ENCODE peak calls at places on chromosomes 11 and 22, in six cellular contexts. J is pancreas; B is psoas muscle; R is CD4-positive, CD25-positive, alpha-beta regulatory T cell; P is neuronal stem cell; I is ovary. L is an unnamed sample. For H3K4me1, the result is how much of the 10 kb centered on the place peaks cover.

GRCh38 chr11:16986434-16987204 is 27.6 kb downstream of the PLEKHA7 start:
- DNase-seq in R (peak), B (no peak), P (no peak), I (peak), J (peak), L (no peak)

GRCh38 chr11:48063424-48063978 is 83.1 kb downstream of the PTPRJ start:
- DNase-seq in R (no peak), J (no peak), I (no peak), P (no peak), B (peak), L (peak)

GRCh38 chr22:48722661-48723060 is 1105.0 kb downstream of the BRD1 start:
- DNase-seq in P (no peak), B (no peak), R (no peak), J (peak), I (no peak), L (no peak)

GRCh38 chr22:19579880-19580279 is 55.7 kb upstream of the CLDN5 start:
- DNase-seq in R (no peak), J (no peak), I (no peak), P (no peak), B (peak), L (no peak)

GRCh38 chr22:29664731-29665130 is 55.1 kb upstream of the CABP7 start:
- DNase-seq in P (no peak), I (no peak), R (no peak), J (no peak), B (no peak), L (peak)

GRCh38 chr11:62664405-62665074 is 470 bp downstream of the C11orf98 start:
- DNase-seq in B (no peak), P (no peak), R (no peak), I (no peak), J (no peak), L (no peak)

GRCh38 chr22:28231423-28231822 is 312.4 kb upstream of the PITPNB start:
- DNase-seq in P (peak), B (no peak), R (no peak), I (no peak), J (no peak), L (peak)

GRCh38 chr22:40512426-40513136 is 123.9 kb downstream of the MRTFA start:
- DNase-seq in B (no peak), I (peak), R (no peak), P (no peak), J (no peak), L (peak)

GRCh38 chr11:111634981-111635705 is 32.9 kb downstream of the SIK2 start:
- DNase-seq in R (no peak), B (no peak), P (no peak), I (no peak), J (no peak), L (no peak)

GRCh38 chr22:50599816-50600454 is 658 bp upstream of the MAPK8IP2 start:
- DNase-seq in J (peak), P (peak), R (peak), B (peak), I (peak), L (peak)

GRCh38 chr11:102553835-102554282 is 23.3 kb upstream of the MMP7 start:
- DNase-seq in I (no peak), J (no peak), R (no peak), B (no peak), P (no peak), L (no peak)

GRCh38 chr11:104873252-104873651 is 25.0 kb downstream of the CASP12 start:
- DNase-seq in P (no peak), R (no peak), J (no peak), B (no peak), I (no peak), L (no peak)

GRCh38 chr11:68314886-68315580 is 2.6 kb downstream of the LRP5 start:
- DNase-seq in B (no peak), P (no peak), J (no peak), R (no peak), I (peak), L (peak)

GRCh38 chr22:26751217-26751616 is 93.8 kb downstream of the MIAT start:
- DNase-seq in J (no peak), I (no peak), R (no peak), B (no peak), P (peak), L (peak)

GRCh38 chr11:18203723-18204122 is 31.1 kb downstream of the MRGPRX4 start:
- DNase-seq in R (no peak), B (no peak), P (peak), I (no peak), J (no peak), L (peak)

GRCh38 chr11:20647976-20648565 is 21.3 kb upstream of the NELL1 start:
- DNase-seq in R (peak), J (no peak), P (peak), B (no peak), I (no peak), L (peak)

GRCh38 chr11:109605006-109605405 is 183.0 kb downstream of the C11orf87 start:
- DNase-seq in I (no peak), P (no peak), B (no peak), R (no peak), J (no peak), L (no peak)

GRCh38 chr11:102802341-102802740 is 4.4 kb upstream of the MMP1 start:
- DNase-seq in I (no peak), P (no peak), B (no peak), J (no peak), R (no peak), L (peak)

GRCh38 chr11:26974068-26974790 is 19.7 kb upstream of the FIBIN start:
- DNase-seq in B (no peak), J (no peak), P (no peak), R (no peak), I (peak), L (peak)

GRCh38 chr11:65530157-65530496 is 5.2 kb downstream of the SCYL1 start:
- DNase-seq in J (no peak), I (no peak), P (no peak), B (no peak), R (no peak), L (no peak)

GRCh38 chr11:35688023-35688422 is 25.4 kb downstream of the TRIM44 start:
- DNase-seq in J (no peak), I (no peak), P (no peak), B (no peak), R (no peak), L (peak)

GRCh38 chr11:2203440-2204259 is 32.0 kb upstream of the TH start:
- DNase-seq in I (no peak), J (peak), R (no peak), P (no peak), B (no peak), L (no peak)

GRCh38 chr22:30474683-30475424 is 3.0 kb upstream of the SEC14L3 start:
- DNase-seq in J (no peak), R (no peak), I (no peak), P (no peak), B (no peak), L (no peak)

GRCh38 chr11:19336331-19336730 is 95.6 kb upstream of the E2F8 start:
- DNase-seq in B (no peak), P (no peak), R (no peak), J (no peak), I (no peak), L (no peak)

GRCh38 chr11:85947431-85948272 is 92.5 kb downstream of the CCDC83 start:
- DNase-seq in R (no peak), J (no peak), P (no peak), I (peak), B (no peak), L (peak)

GRCh38 chr22:27099896-27100295 is 442.5 kb downstream of the MIAT start:
- DNase-seq in J (no peak), P (no peak), I (no peak), R (no peak), B (no peak), L (no peak)

GRCh38 chr11:57181678-57182305 is at the start of gene LRRC55:
- DNase-seq in P (no peak), B (no peak), I (no peak), R (no peak), J (no peak), L (no peak)

GRCh38 chr22:36204001-36204640 is 2.5 kb upstream of the APOL4 start:
- DNase-seq in P (no peak), I (no peak), R (no peak), J (no peak), B (no peak), L (no peak)

GRCh38 chr22:36208934-36209333 is 7.3 kb upstream of the APOL4 start:
- DNase-seq in P (no peak), J (no peak), B (no peak), R (no peak), I (no peak), L (no peak)

GRCh38 chr22:36208162-36208765 is 6.7 kb upstream of the APOL4 start:
- DNase-seq in I (no peak), B (no peak), R (no peak), J (no peak), P (no peak), L (no peak)

GRCh38 chr22:36204641-36205032 is 3.0 kb upstream of the APOL4 start:
- DNase-seq in J (no peak), I (no peak), P (no peak), R (no peak), B (no peak), L (no peak)

GRCh38 chr22:36206255-36206654 is 4.6 kb upstream of the APOL4 start:
- DNase-seq in B (no peak), P (no peak), J (no peak), R (no peak), I (no peak), L (no peak)
- H3K4me1 ChIP-seq in B (under half), P (under half), J (under half), R (under half), I (under half), L (under half)

GRCh38 chr11:67272327-67273259 is 6.3 kb downstream of the GRK2 start:
- DNase-seq in I (no peak), J (peak), P (no peak), B (no peak), R (no peak), L (no peak)
- H3K4me1 ChIP-seq in I (half or more), J (under half), P (under half), B (half or more), R (half or more), L (half or more)

GRCh38 chr11:44787981-44788380 is 61.2 kb downstream of the TSPAN18 start:
- DNase-seq in P (no peak), I (no peak), J (no peak), B (no peak), R (no peak), L (no peak)

GRCh38 chr11:44788536-44789227 is 61.9 kb downstream of the TSPAN18 start:
- DNase-seq in R (no peak), B (no peak), I (no peak), P (no peak), J (no peak), L (peak)

GRCh38 chr11:44790211-44790610 is 63.4 kb downstream of the TSPAN18 start:
- DNase-seq in R (no peak), J (no peak), B (no peak), I (no peak), P (no peak), L (no peak)

GRCh38 chr11:44791546-44791945 is 64.8 kb downstream of the TSPAN18 start:
- DNase-seq in R (no peak), P (no peak), B (no peak), I (no peak), J (no peak), L (no peak)

GRCh38 chr11:44789466-44789865 is 62.7 kb downstream of the TSPAN18 start:
- DNase-seq in P (no peak), J (no peak), B (no peak), I (no peak), R (no peak), L (no peak)
- H3K4me1 ChIP-seq in P (under half), J (under half), B (under half), I (under half), R (under half), L (under half)

GRCh38 chr11:33735426-33736147 is 636 bp downstream of the CD59 start:
- DNase-seq in B (no peak), J (peak), R (peak), P (peak), I (peak), L (peak)
- H3K4me1 ChIP-seq in B (under half), J (under half), R (under half), P (under half), I (under half), L (under half)

GRCh38 chr11:31808721-31809542 is 2.2 kb downstream of the PAX6 start:
- DNase-seq in J (peak), R (no peak), B (no peak), I (no peak), P (no peak), L (no peak)

GRCh38 chr11:31806944-31807790 is 4.0 kb downstream of the PAX6 start:
- DNase-seq in R (no peak), B (no peak), I (no peak), P (no peak), J (no peak), L (no peak)

GRCh38 chr11:31807791-31808074 is 3.4 kb downstream of the PAX6 start:
- DNase-seq in J (no peak), P (no peak), I (no peak), B (no peak), R (no peak), L (no peak)

GRCh38 chr11:31809543-31809856 is 1.6 kb downstream of the PAX6 start:
- DNase-seq in J (no peak), P (no peak), I (no peak), B (no peak), R (no peak), L (no peak)

DNA sequence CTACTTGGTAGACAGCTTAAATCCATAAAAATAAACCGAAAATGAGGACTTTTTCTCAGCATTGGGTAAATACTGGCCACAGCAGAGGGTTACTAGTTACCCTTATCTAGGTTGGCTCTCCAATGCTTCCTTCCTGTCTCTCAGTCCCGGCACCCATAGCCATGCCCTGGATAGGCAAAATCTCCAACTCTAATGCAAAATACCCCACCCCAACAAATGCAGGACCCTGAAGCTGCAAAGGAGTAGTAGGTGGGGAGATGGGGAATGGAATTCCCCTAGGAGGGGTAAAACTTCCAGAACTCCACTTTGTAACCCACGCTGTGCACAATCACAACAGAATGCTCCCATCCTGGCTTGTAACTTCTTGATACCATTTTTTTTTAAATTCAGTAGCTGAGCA is 2.9 kb downstream of the PAX6 start:
- DNase-seq in R (no peak), I (no peak), P (no peak), B (no peak), J (no peak), L (no peak)
- H3K4me1 ChIP-seq in R (half or more), I (under half), P (under half), B (under half), J (under half), L (under half)

GRCh38 chr11:61065955-61066638 is 36.2 kb upstream of the CD5 start:
- DNase-seq in B (no peak), P (no peak), R (no peak), I (no peak), J (no peak), L (no peak)
- H3K4me1 ChIP-seq in B (under half), P (under half), R (under half), I (under half), J (under half), L (under half)

GRCh38 chr22:46770726-46771125 is 8.3 kb downstream of the TBC1D22A start:
- DNase-seq in I (no peak), J (peak), R (no peak), P (no peak), B (no peak), L (no peak)
- H3K4me1 ChIP-seq in I (under half), J (under half), R (under half), P (under half), B (under half), L (under half)

GRCh38 chr11:75324740-75325139 is 26.7 kb downstream of the ARRB1 start:
- DNase-seq in P (no peak), I (no peak), J (no peak), B (no peak), R (no peak), L (no peak)
- H3K4me1 ChIP-seq in P (under half), I (under half), J (half or more), B (under half), R (under half), L (under half)

GRCh38 chr11:67280791-67281551 is 8.1 kb upstream of the ANKRD13D start:
- DNase-seq in J (peak), R (no peak), I (no peak), P (no peak), B (peak), L (no peak)

GRCh38 chr11:67278939-67279588 is 10.0 kb upstream of the ANKRD13D start:
- DNase-seq in I (no peak), J (peak), R (no peak), P (no peak), B (peak), L (no peak)

GRCh38 chr11:67280341-67280790 is 8.7 kb upstream of the ANKRD13D start:
- DNase-seq in R (no peak), B (peak), I (no peak), J (peak), P (no peak), L (no peak)

GRCh38 chr11:67278135-67278938 is 10.8 kb upstream of the ANKRD13D start:
- DNase-seq in B (peak), I (no peak), R (no peak), P (no peak), J (peak), L (no peak)

DNA sequence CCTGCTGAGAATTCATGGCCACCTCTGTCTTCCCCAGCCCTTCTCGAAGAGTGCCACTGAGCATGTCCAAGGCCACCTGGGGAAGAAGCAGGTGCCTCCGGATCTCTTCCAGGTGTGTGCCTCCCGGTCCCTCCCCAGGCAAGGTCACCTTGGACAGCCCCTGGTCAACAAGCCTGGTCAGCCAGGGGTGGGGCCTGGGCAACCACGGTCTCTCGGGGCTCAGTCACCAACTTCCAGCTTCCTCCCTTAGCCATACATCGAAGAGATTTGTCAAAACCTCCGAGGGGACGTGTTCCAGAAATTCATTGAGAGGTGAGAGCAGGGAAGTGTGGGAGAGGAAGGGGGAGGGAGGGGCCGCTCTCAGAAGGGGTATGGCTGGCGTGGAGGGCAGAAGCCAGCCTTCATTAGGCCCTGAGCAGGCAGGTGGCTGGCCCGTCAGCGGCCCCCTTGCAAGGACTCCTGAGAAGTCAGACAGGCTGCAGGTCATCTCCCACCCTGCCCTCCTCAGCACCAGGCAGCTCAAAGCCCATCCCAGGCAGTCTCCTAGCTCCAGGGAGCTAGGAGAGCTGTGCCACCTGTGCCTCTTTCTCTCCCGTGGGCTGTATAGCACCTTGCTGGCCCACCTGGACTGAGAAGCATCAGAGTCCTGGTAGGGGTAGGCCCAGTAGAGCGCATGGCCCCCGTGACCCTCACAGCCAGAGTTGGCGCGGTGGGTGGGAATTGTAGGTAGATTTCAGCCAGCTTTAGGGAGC is 9.3 kb upstream of the ANKRD13D start:
- DNase-seq in R (no peak), I (no peak), J (peak), B (peak), P (no peak), L (no peak)
- H3K4me1 ChIP-seq in R (half or more), I (under half), J (under half), B (under half), P (under half), L (under half)

GRCh38 chr22:22682196-22682595 is 37.8 kb downstream of the GGTLC2 start:
- DNase-seq in B (no peak), I (no peak), R (no peak), P (no peak), J (no peak), L (no peak)
- H3K4me1 ChIP-seq in B (under half), I (under half), R (under half), P (under half), J (under half), L (under half)